ENCODE peak calls at places on chromosomes 6 and 20, in five cellular contexts. I is HepG2, N is K562, A is HL-60, D is SK-N-SH. S is an unnamed sample.

GRCh38 chr20:35179292-35180212 is 7.7 kb downstream of the PROCR start:
- DNase-seq in I (no peak), N (no peak), A (no peak), D (no peak), S (no peak)

GRCh38 chr20:25453035-25453810 is 45.8 kb downstream of the GINS1 start:
- DNase-seq in I (no peak), N (no peak), A (no peak), D (peak; percentile 77), S (no peak)

GRCh38 chr20:16615199-16615598 is 42.0 kb upstream of the KIF16B start:
- DNase-seq in I (no peak), N (no peak), A (no peak), D (peak; percentile 27), S (no peak)

GRCh38 chr20:4946585-4947378 is 54.5 kb downstream of the SLC23A2 start:
- DNase-seq in I (no peak), N (no peak), A (no peak), D (no peak), S (no peak)

GRCh38 chr20:32140603-32141002 is 31.1 kb downstream of the TM9SF4 start:
- DNase-seq in I (no peak), N (no peak), A (no peak), D (no peak), S (no peak)

GRCh38 chr6:100338090-100338489 is 126.6 kb downstream of the SIM1 start:
- DNase-seq in I (no peak), N (no peak), A (no peak), D (no peak), S (no peak)

GRCh38 chr20:5220334-5221077 is 93.7 kb downstream of the CDS2 start:
- DNase-seq in I (no peak), N (no peak), A (peak; percentile 5), D (no peak), S (no peak)

GRCh38 chr6:104134876-104135275 is 724.8 kb downstream of the HACE1 start:
- DNase-seq in I (no peak), N (no peak), A (no peak), D (no peak), S (no peak)

GRCh38 chr20:5085380-5085779 is 34.4 kb downstream of the PCNA start:
- DNase-seq in I (no peak), N (no peak), A (no peak), D (no peak), S (no peak)

GRCh38 chr20:15682690-15683089 is 890.6 kb downstream of the KIF16B start:
- DNase-seq in I (no peak), N (no peak), A (no peak), D (no peak), S (no peak)

GRCh38 chr6:159174263-159174974 is 5.2 kb downstream of the FNDC1 start:
- DNase-seq in I (peak; percentile 46), N (peak; percentile 81), A (peak; percentile 18), D (peak; percentile 82), S (no peak)

GRCh38 chr6:44154067-44154466 is 4.6 kb upstream of the CAPN11 start:
- DNase-seq in I (no peak), N (no peak), A (no peak), D (no peak), S (no peak)

GRCh38 chr6:116059713-116060571 is 749 bp downstream of the FRK start:
- DNase-seq in I (peak; percentile 42), N (peak; percentile 30), A (no peak), D (no peak), S (no peak)

GRCh38 chr6:78513856-78514255 is 353.5 kb upstream of the IRAK1BP1 start:
- DNase-seq in I (no peak), N (no peak), A (no peak), D (peak; percentile 29), S (no peak)

GRCh38 chr20:8932192-8933150 is 136.4 kb upstream of the PLCB4 start:
- DNase-seq in I (no peak), N (no peak), A (no peak), D (no peak), S (no peak)

GRCh38 chr6:15245361-15246216 is at the start of gene JARID2:
- DNase-seq in I (peak; percentile 97), N (peak; percentile 97), A (peak; percentile 95), D (peak; percentile 97), S (peak; percentile 93)

GRCh38 chr6:15244605-15245360 is 1.1 kb upstream of the JARID2 start:
- DNase-seq in I (peak; percentile 55), N (no peak), A (no peak), D (no peak), S (peak; percentile 67)

GRCh38 chr6:15242937-15243614 is 2.8 kb upstream of the JARID2 start:
- DNase-seq in I (no peak), N (no peak), A (no peak), D (no peak), S (no peak)

GRCh38 chr6:15242503-15242902 is 3.4 kb upstream of the JARID2 start:
- DNase-seq in I (no peak), N (no peak), A (no peak), D (no peak), S (no peak)

GRCh38 chr6:15243994-15244604 is 1.8 kb upstream of the JARID2 start:
- DNase-seq in I (no peak), N (peak; percentile 47), A (no peak), D (no peak), S (no peak)
- TF ChIP-seq GABPA in I (no peak), N (no peak), A (no peak), D (no peak), S (no peak)

GRCh38 chr6:147614501-147614900 is 106.0 kb downstream of the SAMD5 start:
- DNase-seq in I (no peak), N (no peak), A (no peak), D (no peak), S (no peak)
- TF ChIP-seq GABPA in I (no peak), N (no peak), A (no peak), D (no peak), S (no peak)

GRCh38 chr6:155045561-155046404 is 50.7 kb downstream of the TIAM2 start:
- DNase-seq in I (no peak), N (no peak), A (no peak), D (no peak), S (no peak)
- TF ChIP-seq GABPA in I (no peak), N (no peak), A (no peak), D (no peak), S (no peak)

DNA sequence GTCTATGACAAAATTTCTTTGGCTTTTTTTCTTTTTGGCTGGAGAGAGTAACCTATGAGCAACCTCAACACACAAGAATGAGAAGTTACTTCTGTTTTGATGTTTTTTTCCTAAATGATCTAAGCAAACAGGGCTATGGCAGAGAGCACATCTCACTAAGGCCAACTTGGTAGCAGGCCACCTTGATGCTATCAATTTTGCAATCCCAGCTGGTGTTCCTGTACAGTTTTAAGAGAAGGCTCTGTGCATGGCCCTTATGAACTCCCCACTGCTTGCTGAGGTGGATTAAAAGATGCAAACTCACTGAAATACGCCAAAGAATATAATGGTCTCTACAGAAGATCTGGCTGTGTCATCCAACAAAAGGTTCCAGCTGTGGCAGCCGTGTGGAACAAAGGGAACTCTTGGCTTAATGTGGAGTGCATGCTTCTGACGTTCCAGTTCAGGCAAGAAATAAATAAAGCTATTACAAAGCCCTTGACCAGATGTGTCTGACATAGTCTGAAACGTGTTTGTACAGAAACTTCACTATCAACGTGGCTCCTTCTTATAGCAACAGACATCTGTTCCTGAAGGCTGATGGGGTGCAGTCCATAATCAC is 481.0 kb downstream of the BMP2 start:
- DNase-seq in I (no peak), N (no peak), A (no peak), D (no peak), S (no peak)
- TF ChIP-seq GABPA in I (no peak), N (no peak), A (no peak), D (no peak), S (no peak)

GRCh38 chr6:144944121-144944520 is 659.0 kb downstream of the UTRN start:
- DNase-seq in I (no peak), N (no peak), A (no peak), D (no peak), S (no peak)

GRCh38 chr6:144936764-144937163 is 651.6 kb downstream of the UTRN start:
- DNase-seq in I (no peak), N (no peak), A (no peak), D (no peak), S (no peak)

GRCh38 chr6:144935181-144935580 is 650.0 kb downstream of the UTRN start:
- DNase-seq in I (no peak), N (no peak), A (no peak), D (no peak), S (no peak)

GRCh38 chr6:144939926-144940325 is 654.8 kb downstream of the UTRN start:
- DNase-seq in I (no peak), N (no peak), A (no peak), D (no peak), S (no peak)
- TF ChIP-seq GABPA in I (no peak), N (no peak), A (no peak), D (no peak), S (no peak)

GRCh38 chr6:147752686-147753418 is 244.4 kb downstream of the SAMD5 start:
- DNase-seq in I (peak; percentile 18), N (no peak), A (no peak), D (no peak), S (no peak)
- TF ChIP-seq GABPA in I (no peak), N (no peak), A (no peak), D (no peak), S (no peak)

DNA sequence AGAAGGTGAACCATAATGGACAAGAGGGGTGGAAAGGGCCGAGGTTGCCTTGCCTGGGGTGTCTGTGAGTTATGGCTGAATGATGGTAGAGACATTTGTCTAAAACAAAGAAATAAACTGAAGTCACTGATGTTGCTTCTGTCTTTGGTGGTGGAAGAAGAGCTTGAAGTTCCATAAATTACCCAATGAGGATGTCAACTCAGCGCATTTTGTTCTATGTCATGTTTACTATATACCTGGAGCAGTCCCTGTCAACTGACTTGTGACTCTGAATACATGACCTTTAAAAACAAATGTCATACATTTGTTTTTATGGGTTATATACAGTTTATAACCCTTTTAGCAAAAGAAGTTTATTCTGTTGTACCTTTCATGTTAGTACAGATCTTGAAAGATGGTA is 2.0 kb downstream of the EFHC1 start:
- DNase-seq in I (no peak), N (no peak), A (no peak), D (no peak), S (no peak)
- TF ChIP-seq GABPA in I (no peak), N (no peak), A (no peak), D (no peak), S (no peak)

GRCh38 chr20:49517509-49518100 is 35.1 kb upstream of the KCNB1 start:
- DNase-seq in I (no peak), N (no peak), A (no peak), D (no peak), S (no peak)

GRCh38 chr20:49516916-49517315 is 34.4 kb upstream of the KCNB1 start:
- DNase-seq in I (no peak), N (no peak), A (no peak), D (no peak), S (no peak)

GRCh38 chr20:49513531-49513930 is 31.1 kb upstream of the KCNB1 start:
- DNase-seq in I (no peak), N (peak; percentile 35), A (no peak), D (no peak), S (no peak)

GRCh38 chr20:49513009-49513408 is 30.5 kb upstream of the KCNB1 start:
- DNase-seq in I (no peak), N (no peak), A (no peak), D (no peak), S (no peak)

DNA sequence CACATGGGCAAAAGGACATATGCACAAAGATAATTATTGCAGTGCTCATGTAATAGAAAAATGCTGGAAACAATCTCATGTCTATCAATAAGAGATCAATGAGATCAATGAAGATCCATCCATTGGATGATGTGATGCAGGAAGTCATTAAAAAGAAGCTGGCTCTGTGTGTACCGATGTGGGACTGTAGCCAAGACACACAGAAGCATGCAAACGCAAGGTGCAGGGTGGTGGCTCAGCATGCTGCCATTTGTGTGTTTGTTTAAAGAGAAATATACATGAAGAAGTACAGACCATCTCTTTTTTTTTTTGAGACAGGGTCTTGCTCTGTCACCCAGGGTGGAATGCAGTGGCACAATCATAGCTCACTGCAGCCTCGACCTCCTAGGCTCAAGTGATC is 33.1 kb upstream of the KCNB1 start:
- DNase-seq in I (no peak), N (no peak), A (no peak), D (no peak), S (no peak)
- TF ChIP-seq GABPA in I (no peak), N (no peak), A (no peak), D (no peak), S (no peak)

S was measured in H1.